ENCODE peak calls at places on chromosomes 12 and 14, in five cellular contexts. K is GM03348, R is EH, Z is kidney, O is activated T-helper 1 cell treated with Interleukin-2 at 50 U/mL for 16 hours. M is an unnamed sample.

GRCh38 chr14:77026930-77027537 is 1.5 kb downstream of the IRF2BPL start:
- DNase-seq in K (peak), R (peak), O (peak), Z (peak), M (no peak)

GRCh38 chr12:75877588-75878381 is 153.8 kb downstream of the PHLDA1 start:
- DNase-seq in Z (no peak), O (no peak), K (peak), R (no peak), M (no peak)

GRCh38 chr12:80213246-80213645 is 113.9 kb downstream of the OTOGL start:
- DNase-seq in O (no peak), K (no peak), Z (no peak), R (no peak), M (no peak)

GRCh38 chr14:79279645-79280399 is 931.5 kb downstream of the DIO2 start:
- DNase-seq in O (no peak), Z (peak), R (peak), K (peak), M (no peak)

GRCh38 chr12:121227294-121227693 is 17.4 kb downstream of the P2RX4 start:
- DNase-seq in O (no peak), R (no peak), Z (peak), K (no peak), M (peak)

GRCh38 chr12:46494424-46494823 is 121.9 kb upstream of the SLC38A2 start:
- DNase-seq in Z (no peak), O (no peak), K (peak), R (peak), M (no peak)

GRCh38 chr12:88406905-88407304 is 173.4 kb downstream of the KITLG start:
- DNase-seq in R (no peak), K (no peak), Z (no peak), O (no peak), M (no peak)

GRCh38 chr14:90140956-90141316 is 79.1 kb downstream of the KCNK13 start:
- DNase-seq in K (no peak), Z (no peak), R (peak), O (no peak), M (no peak)

GRCh38 chr12:58412466-58412865 is 471.1 kb downstream of the ATP23 start:
- DNase-seq in O (no peak), Z (no peak), K (no peak), R (peak), M (no peak)

GRCh38 chr14:77271113-77271710 is at the start of gene NGB:
- DNase-seq in Z (no peak), O (no peak), R (no peak), K (no peak), M (no peak)

GRCh38 chr12:20451759-20452158 is 83.4 kb downstream of the PDE3A start:
- DNase-seq in R (peak), Z (no peak), K (peak), O (no peak), M (no peak)

GRCh38 chr12:111156304-111156703 is 212.6 kb downstream of the PHETA1 start:
- DNase-seq in Z (no peak), K (no peak), R (no peak), O (no peak), M (no peak)

M was measured in NCI-H774.